ENCODE peak calls at places on chromosome 2, in eight cellular contexts. One of them, this sample, is unnamed.

GRCh38 chr2:27724905-27725693 is 46.4 kb upstream of the MRPL33 start:
- DNase-seq in GM12865: no peak
- DNase-seq in body of pancreas: no peak
- DNase-seq in mesothelial cell of epicardium: no peak
- DNase-seq in RPMI7951: peak; percentile 36
- DNase-seq in fibroblast of the conjunctiva: no peak
- DNase-seq in AG20443: peak; percentile 64
- DNase-seq in occipital lobe: no peak
- DNase-seq in this sample: no peak

GRCh38 chr2:161798027-161798426 is 173.8 kb downstream of the SLC4A10 start:
- DNase-seq in fibroblast of the conjunctiva: no peak
- DNase-seq in AG20443: no peak
- DNase-seq in RPMI7951: no peak
- DNase-seq in occipital lobe: no peak
- DNase-seq in GM12865: no peak
- DNase-seq in mesothelial cell of epicardium: no peak
- DNase-seq in body of pancreas: no peak
- DNase-seq in this sample: no peak

GRCh38 chr2:98569197-98569793 is 39.0 kb downstream of the COA5 start:
- DNase-seq in body of pancreas: peak; percentile 48
- DNase-seq in AG20443: peak; percentile 64
- DNase-seq in occipital lobe: no peak
- DNase-seq in GM12865: peak; percentile 60
- DNase-seq in mesothelial cell of epicardium: peak; percentile 56
- DNase-seq in fibroblast of the conjunctiva: no peak
- DNase-seq in RPMI7951: peak; percentile 9
- DNase-seq in this sample: no peak

GRCh38 chr2:230326453-230327417 is at the start of gene SP140L:
- DNase-seq in mesothelial cell of epicardium: no peak
- DNase-seq in AG20443: peak; percentile 89
- DNase-seq in body of pancreas: peak; percentile 54
- DNase-seq in GM12865: peak; percentile 88
- DNase-seq in fibroblast of the conjunctiva: peak; percentile 62
- DNase-seq in RPMI7951: peak; percentile 90
- DNase-seq in occipital lobe: no peak
- DNase-seq in this sample: no peak

GRCh38 chr2:201959626-201960025 is 74.0 kb upstream of the FZD7 start:
- DNase-seq in occipital lobe: no peak
- DNase-seq in mesothelial cell of epicardium: no peak
- DNase-seq in GM12865: no peak
- DNase-seq in fibroblast of the conjunctiva: no peak
- DNase-seq in AG20443: peak; percentile 59
- DNase-seq in RPMI7951: peak; percentile 61
- DNase-seq in body of pancreas: no peak
- DNase-seq in this sample: no peak

GRCh38 chr2:231522418-231523180 is 7.6 kb downstream of the NMUR1 start:
- DNase-seq in RPMI7951: peak; percentile 67
- DNase-seq in body of pancreas: no peak
- DNase-seq in occipital lobe: no peak
- DNase-seq in mesothelial cell of epicardium: no peak
- DNase-seq in GM12865: no peak
- DNase-seq in AG20443: peak; percentile 40
- DNase-seq in fibroblast of the conjunctiva: no peak
- DNase-seq in this sample: no peak

GRCh38 chr2:46778516-46778915 is 137.1 kb downstream of the MCFD2 start:
- DNase-seq in AG20443: no peak
- DNase-seq in mesothelial cell of epicardium: no peak
- DNase-seq in fibroblast of the conjunctiva: no peak
- DNase-seq in body of pancreas: no peak
- DNase-seq in GM12865: no peak
- DNase-seq in RPMI7951: no peak
- DNase-seq in occipital lobe: no peak
- DNase-seq in this sample: no peak

GRCh38 chr2:29519996-29520395 is 401.4 kb downstream of the ALK start:
- DNase-seq in GM12865: no peak
- DNase-seq in occipital lobe: no peak
- DNase-seq in body of pancreas: no peak
- DNase-seq in mesothelial cell of epicardium: no peak
- DNase-seq in fibroblast of the conjunctiva: no peak
- DNase-seq in AG20443: peak; percentile 42
- DNase-seq in RPMI7951: no peak
- DNase-seq in this sample: no peak

GRCh38 chr2:85768713-85769112 is 14.9 kb downstream of the ATOH8 start:
- DNase-seq in body of pancreas: peak; percentile 47
- DNase-seq in AG20443: no peak
- DNase-seq in GM12865: no peak
- DNase-seq in RPMI7951: no peak
- DNase-seq in mesothelial cell of epicardium: peak; percentile 69
- DNase-seq in fibroblast of the conjunctiva: peak; percentile 40
- DNase-seq in occipital lobe: no peak
- DNase-seq in this sample: no peak

GRCh38 chr2:19098467-19099160 is 259.8 kb downstream of the OSR1 start:
- DNase-seq in mesothelial cell of epicardium: no peak
- DNase-seq in AG20443: no peak
- DNase-seq in GM12865: no peak
- DNase-seq in RPMI7951: no peak
- DNase-seq in occipital lobe: no peak
- DNase-seq in body of pancreas: no peak
- DNase-seq in fibroblast of the conjunctiva: no peak
- DNase-seq in this sample: no peak

GRCh38 chr2:182521453-182522427 is 94.9 kb upstream of the PDE1A start:
- DNase-seq in occipital lobe: no peak
- DNase-seq in body of pancreas: no peak
- DNase-seq in AG20443: no peak
- DNase-seq in RPMI7951: no peak
- DNase-seq in fibroblast of the conjunctiva: no peak
- DNase-seq in GM12865: no peak
- DNase-seq in mesothelial cell of epicardium: no peak
- DNase-seq in this sample: no peak

GRCh38 chr2:108449410-108450200 is 599 bp downstream of the GCC2 start:
- DNase-seq in mesothelial cell of epicardium: no peak
- DNase-seq in body of pancreas: peak; percentile 27
- DNase-seq in RPMI7951: peak; percentile 42
- DNase-seq in AG20443: peak; percentile 49
- DNase-seq in occipital lobe: peak; percentile 54
- DNase-seq in fibroblast of the conjunctiva: no peak
- DNase-seq in GM12865: peak; percentile 18
- DNase-seq in this sample: no peak

GRCh38 chr2:2788076-2788475 is 457.0 kb upstream of the MYT1L start:
- DNase-seq in body of pancreas: no peak
- DNase-seq in fibroblast of the conjunctiva: no peak
- DNase-seq in mesothelial cell of epicardium: no peak
- DNase-seq in GM12865: no peak
- DNase-seq in RPMI7951: no peak
- DNase-seq in occipital lobe: no peak
- DNase-seq in AG20443: no peak
- DNase-seq in this sample: no peak

GRCh38 chr2:59888015-59888414 is 665.4 kb downstream of the BCL11A start:
- DNase-seq in occipital lobe: no peak
- DNase-seq in body of pancreas: no peak
- DNase-seq in fibroblast of the conjunctiva: no peak
- DNase-seq in GM12865: peak; percentile 80
- DNase-seq in AG20443: no peak
- DNase-seq in mesothelial cell of epicardium: no peak
- DNase-seq in RPMI7951: no peak
- DNase-seq in this sample: no peak

GRCh38 chr2:172101707-172102158 is 967 bp downstream of the DLX2 start:
- DNase-seq in mesothelial cell of epicardium: no peak
- DNase-seq in body of pancreas: no peak
- DNase-seq in GM12865: no peak
- DNase-seq in RPMI7951: peak; percentile 28
- DNase-seq in AG20443: peak; percentile 14
- DNase-seq in fibroblast of the conjunctiva: no peak
- DNase-seq in occipital lobe: no peak
- DNase-seq in this sample: no peak

GRCh38 chr2:236340251-236340650 is 76.0 kb upstream of the ASB18 start:
- DNase-seq in AG20443: no peak
- DNase-seq in occipital lobe: no peak
- DNase-seq in mesothelial cell of epicardium: no peak
- DNase-seq in body of pancreas: no peak
- DNase-seq in fibroblast of the conjunctiva: no peak
- DNase-seq in GM12865: no peak
- DNase-seq in RPMI7951: no peak
- DNase-seq in this sample: no peak

GRCh38 chr2:180208841-180209240 is 201.7 kb upstream of the CWC22 start:
- DNase-seq in mesothelial cell of epicardium: no peak
- DNase-seq in fibroblast of the conjunctiva: peak; percentile 16
- DNase-seq in body of pancreas: no peak
- DNase-seq in occipital lobe: no peak
- DNase-seq in RPMI7951: peak; percentile 43
- DNase-seq in AG20443: no peak
- DNase-seq in GM12865: no peak
- DNase-seq in this sample: no peak